ENCODE peak calls at places on chromosomes 11 and 22, in eight cellular contexts. One of them, this sample, is unnamed.

GRCh38 chr22:23742505-23743264 is 8.2 kb downstream of the ZNF70 start:
- DNase-seq in activated CD8-positive, alpha-beta T cell treated with anti-CD3 and anti-CD28 coated beads for 36 hours: no peak
- DNase-seq in brain microvascular endothelial cell: no peak
- DNase-seq in Calu3: no peak
- DNase-seq in endothelial cell: no peak
- DNase-seq in neural progenitor cell: no peak
- DNase-seq in mucosa of descending colon: no peak
- DNase-seq in pancreas: no peak
- DNase-seq in this sample: no peak

GRCh38 chr22:27124336-27125023 is 467.1 kb downstream of the MIAT start:
- DNase-seq in activated CD8-positive, alpha-beta T cell treated with anti-CD3 and anti-CD28 coated beads for 36 hours: no peak
- DNase-seq in brain microvascular endothelial cell: no peak
- DNase-seq in Calu3: no peak
- DNase-seq in endothelial cell: no peak
- DNase-seq in neural progenitor cell: no peak
- DNase-seq in mucosa of descending colon: peak
- DNase-seq in pancreas: no peak
- DNase-seq in this sample: no peak

GRCh38 chr11:133993921-133994320 is 37.2 kb upstream of the IGSF9B start:
- DNase-seq in activated CD8-positive, alpha-beta T cell treated with anti-CD3 and anti-CD28 coated beads for 36 hours: no peak
- DNase-seq in brain microvascular endothelial cell: no peak
- DNase-seq in Calu3: no peak
- DNase-seq in endothelial cell: no peak
- DNase-seq in neural progenitor cell: no peak
- DNase-seq in mucosa of descending colon: no peak
- DNase-seq in pancreas: no peak
- DNase-seq in this sample: no peak

GRCh38 chr22:32823024-32823730 is 21.7 kb downstream of the TIMP3 start:
- DNase-seq in activated CD8-positive, alpha-beta T cell treated with anti-CD3 and anti-CD28 coated beads for 36 hours: peak
- DNase-seq in brain microvascular endothelial cell: no peak
- DNase-seq in Calu3: peak
- DNase-seq in endothelial cell: peak
- DNase-seq in neural progenitor cell: peak
- DNase-seq in mucosa of descending colon: peak
- DNase-seq in pancreas: peak
- DNase-seq in this sample: peak

GRCh38 chr11:117941163-117941707 is 12.0 kb upstream of the TMPRSS13 start:
- DNase-seq in activated CD8-positive, alpha-beta T cell treated with anti-CD3 and anti-CD28 coated beads for 36 hours: no peak
- DNase-seq in brain microvascular endothelial cell: no peak
- DNase-seq in Calu3: peak
- DNase-seq in endothelial cell: no peak
- DNase-seq in neural progenitor cell: no peak
- DNase-seq in mucosa of descending colon: no peak
- DNase-seq in pancreas: no peak
- DNase-seq in this sample: no peak

GRCh38 chr22:20247010-20247505 is 21.1 kb downstream of the RTN4R start:
- DNase-seq in activated CD8-positive, alpha-beta T cell treated with anti-CD3 and anti-CD28 coated beads for 36 hours: no peak
- DNase-seq in brain microvascular endothelial cell: peak
- DNase-seq in Calu3: no peak
- DNase-seq in endothelial cell: peak
- DNase-seq in neural progenitor cell: no peak
- DNase-seq in mucosa of descending colon: no peak
- DNase-seq in pancreas: no peak
- DNase-seq in this sample: no peak

GRCh38 chr11:65355776-65356393 is 1.3 kb downstream of the TIGD3 start:
- DNase-seq in activated CD8-positive, alpha-beta T cell treated with anti-CD3 and anti-CD28 coated beads for 36 hours: no peak
- DNase-seq in brain microvascular endothelial cell: peak
- DNase-seq in Calu3: no peak
- DNase-seq in endothelial cell: peak
- DNase-seq in neural progenitor cell: peak
- DNase-seq in mucosa of descending colon: peak
- DNase-seq in pancreas: no peak
- DNase-seq in this sample: no peak

GRCh38 chr11:117933475-117933874 is 4.3 kb upstream of the TMPRSS13 start:
- DNase-seq in activated CD8-positive, alpha-beta T cell treated with anti-CD3 and anti-CD28 coated beads for 36 hours: no peak
- DNase-seq in brain microvascular endothelial cell: no peak
- DNase-seq in Calu3: no peak
- DNase-seq in endothelial cell: no peak
- DNase-seq in neural progenitor cell: no peak
- DNase-seq in mucosa of descending colon: no peak
- DNase-seq in pancreas: no peak
- DNase-seq in this sample: no peak

GRCh38 chr11:100746448-100746847 is 59.4 kb downstream of the ARHGAP42 start:
- DNase-seq in activated CD8-positive, alpha-beta T cell treated with anti-CD3 and anti-CD28 coated beads for 36 hours: no peak
- DNase-seq in brain microvascular endothelial cell: no peak
- DNase-seq in Calu3: no peak
- DNase-seq in endothelial cell: no peak
- DNase-seq in neural progenitor cell: no peak
- DNase-seq in mucosa of descending colon: no peak
- DNase-seq in pancreas: no peak
- DNase-seq in this sample: no peak

GRCh38 chr11:114066046-114066648 is 6.6 kb downstream of the ZBTB16 start:
- DNase-seq in activated CD8-positive, alpha-beta T cell treated with anti-CD3 and anti-CD28 coated beads for 36 hours: no peak
- DNase-seq in brain microvascular endothelial cell: no peak
- DNase-seq in Calu3: no peak
- DNase-seq in endothelial cell: no peak
- DNase-seq in neural progenitor cell: no peak
- DNase-seq in mucosa of descending colon: no peak
- DNase-seq in pancreas: no peak
- DNase-seq in this sample: no peak

GRCh38 chr11:116310215-116310614 is 462.6 kb downstream of the BUD13 start:
- DNase-seq in activated CD8-positive, alpha-beta T cell treated with anti-CD3 and anti-CD28 coated beads for 36 hours: no peak
- DNase-seq in brain microvascular endothelial cell: no peak
- DNase-seq in Calu3: no peak
- DNase-seq in endothelial cell: no peak
- DNase-seq in neural progenitor cell: peak
- DNase-seq in mucosa of descending colon: no peak
- DNase-seq in pancreas: no peak
- DNase-seq in this sample: no peak

GRCh38 chr22:42621505-42622002 is 6.9 kb upstream of the POLDIP3 start:
- DNase-seq in activated CD8-positive, alpha-beta T cell treated with anti-CD3 and anti-CD28 coated beads for 36 hours: peak
- DNase-seq in brain microvascular endothelial cell: peak
- DNase-seq in Calu3: peak
- DNase-seq in endothelial cell: peak
- DNase-seq in neural progenitor cell: peak
- DNase-seq in mucosa of descending colon: peak
- DNase-seq in pancreas: peak
- DNase-seq in this sample: peak

GRCh38 chr11:119450590-119450989 is 27.6 kb upstream of the THY1 start:
- DNase-seq in activated CD8-positive, alpha-beta T cell treated with anti-CD3 and anti-CD28 coated beads for 36 hours: no peak
- DNase-seq in brain microvascular endothelial cell: no peak
- DNase-seq in Calu3: no peak
- DNase-seq in endothelial cell: no peak
- DNase-seq in neural progenitor cell: no peak
- DNase-seq in mucosa of descending colon: no peak
- DNase-seq in pancreas: no peak
- DNase-seq in this sample: no peak

GRCh38 chr11:69443968-69444364 is 37.5 kb upstream of the LINC01488 start:
- DNase-seq in activated CD8-positive, alpha-beta T cell treated with anti-CD3 and anti-CD28 coated beads for 36 hours: no peak
- DNase-seq in brain microvascular endothelial cell: peak
- DNase-seq in Calu3: no peak
- DNase-seq in endothelial cell: peak
- DNase-seq in neural progenitor cell: no peak
- DNase-seq in mucosa of descending colon: no peak
- DNase-seq in pancreas: no peak
- DNase-seq in this sample: no peak

GRCh38 chr11:69443138-69443967 is 38.1 kb upstream of the LINC01488 start:
- DNase-seq in activated CD8-positive, alpha-beta T cell treated with anti-CD3 and anti-CD28 coated beads for 36 hours: peak
- DNase-seq in brain microvascular endothelial cell: peak
- DNase-seq in Calu3: peak
- DNase-seq in endothelial cell: peak
- DNase-seq in neural progenitor cell: peak
- DNase-seq in mucosa of descending colon: peak
- DNase-seq in pancreas: peak
- DNase-seq in this sample: no peak

GRCh38 chr11:69446108-69446507 is 35.4 kb upstream of the LINC01488 start:
- DNase-seq in activated CD8-positive, alpha-beta T cell treated with anti-CD3 and anti-CD28 coated beads for 36 hours: no peak
- DNase-seq in brain microvascular endothelial cell: no peak
- DNase-seq in Calu3: no peak
- DNase-seq in endothelial cell: no peak
- DNase-seq in neural progenitor cell: no peak
- DNase-seq in mucosa of descending colon: no peak
- DNase-seq in pancreas: no peak
- DNase-seq in this sample: no peak

GRCh38 chr11:69445131-69445470 is 36.4 kb upstream of the LINC01488 start:
- DNase-seq in activated CD8-positive, alpha-beta T cell treated with anti-CD3 and anti-CD28 coated beads for 36 hours: no peak
- DNase-seq in brain microvascular endothelial cell: no peak
- DNase-seq in Calu3: no peak
- DNase-seq in endothelial cell: no peak
- DNase-seq in neural progenitor cell: no peak
- DNase-seq in mucosa of descending colon: no peak
- DNase-seq in pancreas: no peak
- DNase-seq in this sample: no peak

DNA sequence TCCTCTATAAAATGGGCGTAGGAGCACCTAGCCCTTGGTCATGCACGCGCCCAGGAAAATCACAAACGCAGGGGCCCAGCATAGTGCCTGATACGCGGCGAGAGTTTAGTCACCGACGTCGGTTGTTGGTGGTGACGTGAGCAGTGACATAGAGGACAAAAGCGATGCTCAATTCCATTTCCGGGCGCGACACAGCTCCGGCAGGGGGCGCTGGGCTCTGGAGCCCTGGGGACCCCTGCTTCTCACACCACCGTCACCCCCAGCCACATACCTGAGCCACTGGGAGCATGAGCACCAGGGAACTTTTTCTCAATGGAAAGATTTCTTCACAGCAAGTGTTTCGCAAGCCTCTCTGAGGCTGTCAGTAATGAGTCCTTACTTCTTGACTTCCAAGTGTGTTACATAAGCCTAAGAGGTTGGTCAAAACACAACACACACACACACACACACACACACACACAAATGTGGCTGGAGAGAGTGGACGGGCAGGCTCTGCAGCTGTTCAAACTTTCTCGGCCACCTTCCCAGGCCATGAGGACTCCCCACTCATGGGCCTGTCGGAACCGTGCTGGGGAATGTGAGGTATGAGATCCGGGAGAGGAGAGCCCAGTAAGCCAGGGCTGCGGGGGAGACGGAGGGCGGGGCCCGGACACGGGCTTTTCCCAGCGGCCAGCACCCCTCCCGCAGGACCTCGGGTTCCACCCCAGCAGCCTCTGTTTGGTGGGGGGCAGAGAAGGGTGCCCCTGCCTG is 36.9 kb upstream of the LINC01488 start:
- DNase-seq in activated CD8-positive, alpha-beta T cell treated with anti-CD3 and anti-CD28 coated beads for 36 hours: peak
- DNase-seq in brain microvascular endothelial cell: peak
- DNase-seq in Calu3: peak
- DNase-seq in endothelial cell: peak
- DNase-seq in neural progenitor cell: peak
- DNase-seq in mucosa of descending colon: peak
- DNase-seq in pancreas: peak
- DNase-seq in this sample: no peak
- TF ChIP-seq CTCF in activated CD8-positive, alpha-beta T cell treated with anti-CD3 and anti-CD28 coated beads for 36 hours: no peak
- TF ChIP-seq CTCF in brain microvascular endothelial cell: peak
- TF ChIP-seq CTCF in Calu3: no peak
- TF ChIP-seq CTCF in endothelial cell: peak
- TF ChIP-seq CTCF in neural progenitor cell: peak
- TF ChIP-seq CTCF in mucosa of descending colon: no peak
- TF ChIP-seq CTCF in pancreas: no peak
- TF ChIP-seq CTCF in this sample: no peak

GRCh38 chr22:38153821-38154562 is 27.6 kb downstream of the PLA2G6 start:
- DNase-seq in activated CD8-positive, alpha-beta T cell treated with anti-CD3 and anti-CD28 coated beads for 36 hours: no peak
- DNase-seq in brain microvascular endothelial cell: no peak
- DNase-seq in Calu3: no peak
- DNase-seq in endothelial cell: no peak
- DNase-seq in neural progenitor cell: peak
- DNase-seq in mucosa of descending colon: peak
- DNase-seq in pancreas: no peak
- DNase-seq in this sample: no peak
- TF ChIP-seq CTCF in activated CD8-positive, alpha-beta T cell treated with anti-CD3 and anti-CD28 coated beads for 36 hours: no peak
- TF ChIP-seq CTCF in brain microvascular endothelial cell: peak
- TF ChIP-seq CTCF in Calu3: no peak
- TF ChIP-seq CTCF in endothelial cell: no peak
- TF ChIP-seq CTCF in neural progenitor cell: peak
- TF ChIP-seq CTCF in mucosa of descending colon: no peak
- TF ChIP-seq CTCF in pancreas: no peak
- TF ChIP-seq CTCF in this sample: no peak

GRCh38 chr11:75888391-75888790 is 73.4 kb downstream of the UVRAG start:
- DNase-seq in activated CD8-positive, alpha-beta T cell treated with anti-CD3 and anti-CD28 coated beads for 36 hours: no peak
- DNase-seq in brain microvascular endothelial cell: no peak
- DNase-seq in Calu3: no peak
- DNase-seq in endothelial cell: no peak
- DNase-seq in neural progenitor cell: no peak
- DNase-seq in mucosa of descending colon: no peak
- DNase-seq in pancreas: no peak
- DNase-seq in this sample: no peak
- TF ChIP-seq CTCF in activated CD8-positive, alpha-beta T cell treated with anti-CD3 and anti-CD28 coated beads for 36 hours: no peak
- TF ChIP-seq CTCF in brain microvascular endothelial cell: no peak
- TF ChIP-seq CTCF in Calu3: no peak
- TF ChIP-seq CTCF in endothelial cell: no peak
- TF ChIP-seq CTCF in neural progenitor cell: no peak
- TF ChIP-seq CTCF in mucosa of descending colon: no peak
- TF ChIP-seq CTCF in pancreas: no peak
- TF ChIP-seq CTCF in this sample: no peak

GRCh38 chr11:95789506-95790122 is at the start of gene FAM76B:
- DNase-seq in activated CD8-positive, alpha-beta T cell treated with anti-CD3 and anti-CD28 coated beads for 36 hours: peak
- DNase-seq in brain microvascular endothelial cell: peak
- DNase-seq in Calu3: peak
- DNase-seq in endothelial cell: peak
- DNase-seq in neural progenitor cell: peak
- DNase-seq in mucosa of descending colon: peak
- DNase-seq in pancreas: peak
- DNase-seq in this sample: peak
- TF ChIP-seq CTCF in activated CD8-positive, alpha-beta T cell treated with anti-CD3 and anti-CD28 coated beads for 36 hours: no peak
- TF ChIP-seq CTCF in brain microvascular endothelial cell: no peak
- TF ChIP-seq CTCF in Calu3: no peak
- TF ChIP-seq CTCF in endothelial cell: no peak
- TF ChIP-seq CTCF in neural progenitor cell: no peak
- TF ChIP-seq CTCF in mucosa of descending colon: no peak
- TF ChIP-seq CTCF in pancreas: no peak
- TF ChIP-seq CTCF in this sample: no peak

GRCh38 chr11:7536102-7536501 is 22.3 kb downstream of the PPFIBP2 start:
- DNase-seq in activated CD8-positive, alpha-beta T cell treated with anti-CD3 and anti-CD28 coated beads for 36 hours: peak
- DNase-seq in brain microvascular endothelial cell: no peak
- DNase-seq in Calu3: peak
- DNase-seq in endothelial cell: peak
- DNase-seq in neural progenitor cell: peak
- DNase-seq in mucosa of descending colon: peak
- DNase-seq in pancreas: no peak
- DNase-seq in this sample: no peak
- TF ChIP-seq CTCF in activated CD8-positive, alpha-beta T cell treated with anti-CD3 and anti-CD28 coated beads for 36 hours: no peak
- TF ChIP-seq CTCF in brain microvascular endothelial cell: peak
- TF ChIP-seq CTCF in Calu3: no peak
- TF ChIP-seq CTCF in endothelial cell: no peak
- TF ChIP-seq CTCF in neural progenitor cell: peak
- TF ChIP-seq CTCF in mucosa of descending colon: peak
- TF ChIP-seq CTCF in pancreas: no peak
- TF ChIP-seq CTCF in this sample: peak

GRCh38 chr11:24759742-24760141 is 262.9 kb downstream of the LUZP2 start:
- DNase-seq in activated CD8-positive, alpha-beta T cell treated with anti-CD3 and anti-CD28 coated beads for 36 hours: no peak
- DNase-seq in brain microvascular endothelial cell: no peak
- DNase-seq in Calu3: no peak
- DNase-seq in endothelial cell: no peak
- DNase-seq in neural progenitor cell: no peak
- DNase-seq in mucosa of descending colon: no peak
- DNase-seq in pancreas: no peak
- DNase-seq in this sample: no peak
- TF ChIP-seq CTCF in activated CD8-positive, alpha-beta T cell treated with anti-CD3 and anti-CD28 coated beads for 36 hours: no peak
- TF ChIP-seq CTCF in brain microvascular endothelial cell: no peak
- TF ChIP-seq CTCF in Calu3: no peak
- TF ChIP-seq CTCF in endothelial cell: no peak
- TF ChIP-seq CTCF in neural progenitor cell: no peak
- TF ChIP-seq CTCF in mucosa of descending colon: no peak
- TF ChIP-seq CTCF in pancreas: no peak
- TF ChIP-seq CTCF in this sample: no peak

This sample was measured in OCI-LY7.